ENCODE peak calls at places on chromosome 18, in five cellular contexts. N is astrocyte, Z is fibroblast of mammary gland, U is esophagus muscularis mucosa, Q is upper lobe of right lung. K is an unnamed sample.

GRCh38 chr18:60755134-60755533 is 382.6 kb upstream of the MC4R start:
- DNase-seq in Z (no peak), Q (no peak), U (no peak), N (no peak), K (no peak)

GRCh38 chr18:56217406-56217805 is 421.0 kb downstream of the TXNL1 start:
- DNase-seq in Z (peak), Q (no peak), N (no peak), U (no peak), K (no peak)

GRCh38 chr18:1050012-1050657 is 145.5 kb downstream of the ADCYAP1 start:
- DNase-seq in Q (no peak), U (no peak), N (peak), Z (peak), K (no peak)

GRCh38 chr18:42131044-42131939 is 176.3 kb downstream of the PIK3C3 start:
- DNase-seq in Z (no peak), U (no peak), Q (no peak), N (no peak), K (no peak)

GRCh38 chr18:31050635-31051034 is 8.1 kb upstream of the DSC3 start:
- DNase-seq in N (no peak), Q (no peak), U (no peak), Z (no peak), K (no peak)

GRCh38 chr18:37445368-37445767 is 120.2 kb downstream of the CELF4 start:
- DNase-seq in U (no peak), Q (no peak), Z (no peak), N (no peak), K (no peak)

GRCh38 chr18:11710578-11710977 is 21.5 kb downstream of the GNAL start:
- DNase-seq in Q (no peak), N (no peak), Z (no peak), U (no peak), K (no peak)

GRCh38 chr18:34329840-34330239 is 105.1 kb upstream of the NOL4 start:
- DNase-seq in N (no peak), U (no peak), Z (no peak), Q (no peak), K (no peak)

GRCh38 chr18:48488388-48488850 is 50.4 kb upstream of the CTIF start:
- DNase-seq in Z (peak), U (no peak), N (peak), Q (peak), K (peak)

GRCh38 chr18:13611058-13611615 is 115.2 kb downstream of the FAM210A start:
- DNase-seq in N (peak), Q (no peak), Z (peak), U (peak), K (no peak)

GRCh38 chr18:51654441-51655326 is 457.2 kb upstream of the MEX3C start:
- DNase-seq in N (no peak), Q (no peak), U (no peak), Z (no peak), K (no peak)

GRCh38 chr18:11849845-11850747 is 1.1 kb upstream of the CHMP1B start:
- DNase-seq in U (no peak), Z (peak), Q (peak), N (peak), K (peak)

GRCh38 chr18:55280515-55280914 is 307.5 kb downstream of the TCF4 start:
- DNase-seq in U (no peak), Q (no peak), Z (peak), N (no peak), K (no peak)

GRCh38 chr18:13823707-13824395 is at the start of gene MC5R:
- DNase-seq in Z (peak), Q (peak), U (no peak), N (peak), K (no peak)

GRCh38 chr18:13437034-13437433 is 218.5 kb downstream of the LDLRAD4 start:
- DNase-seq in Z (no peak), Q (no peak), N (peak), U (no peak), K (no peak)

GRCh38 chr18:75211002-75211621 is 515 bp downstream of the TSHZ1 start:
- DNase-seq in N (no peak), Z (no peak), Q (no peak), U (no peak), K (no peak)

GRCh38 chr18:3625717-3626091 is 175.7 kb downstream of the TGIF1 start:
- DNase-seq in U (no peak), N (no peak), Q (no peak), Z (no peak), K (no peak)

GRCh38 chr18:3626927-3627240 is 176.9 kb downstream of the TGIF1 start:
- DNase-seq in U (no peak), N (no peak), Q (no peak), Z (no peak), K (no peak)

GRCh38 chr18:3624818-3625716 is 175.1 kb downstream of the TGIF1 start:
- DNase-seq in U (no peak), Q (no peak), N (peak), Z (peak), K (peak)

GRCh38 chr18:3624546-3624817 is 174.5 kb downstream of the TGIF1 start:
- DNase-seq in N (no peak), U (no peak), Z (no peak), Q (no peak), K (no peak)

GRCh38 chr18:3623769-3624545 is 174.0 kb downstream of the TGIF1 start:
- DNase-seq in U (no peak), Q (peak), Z (peak), N (peak), K (peak)
- TF ChIP-seq CTCF in U (no peak), Q (no peak), Z (no peak), N (no peak), K (no peak)

GRCh38 chr18:58495634-58496033 is 133.3 kb downstream of the ALPK2 start:
- DNase-seq in Q (peak), Z (peak), N (no peak), U (no peak), K (no peak)

GRCh38 chr18:58493070-58493469 is 135.8 kb downstream of the ALPK2 start:
- DNase-seq in U (no peak), N (no peak), Z (no peak), Q (no peak), K (no peak)

GRCh38 chr18:58491773-58492752 is 136.8 kb downstream of the ALPK2 start:
- DNase-seq in N (no peak), Z (no peak), U (no peak), Q (no peak), K (no peak)

GRCh38 chr18:58495202-58495601 is 133.7 kb downstream of the ALPK2 start:
- DNase-seq in U (no peak), Q (peak), N (peak), Z (peak), K (no peak)

DNA sequence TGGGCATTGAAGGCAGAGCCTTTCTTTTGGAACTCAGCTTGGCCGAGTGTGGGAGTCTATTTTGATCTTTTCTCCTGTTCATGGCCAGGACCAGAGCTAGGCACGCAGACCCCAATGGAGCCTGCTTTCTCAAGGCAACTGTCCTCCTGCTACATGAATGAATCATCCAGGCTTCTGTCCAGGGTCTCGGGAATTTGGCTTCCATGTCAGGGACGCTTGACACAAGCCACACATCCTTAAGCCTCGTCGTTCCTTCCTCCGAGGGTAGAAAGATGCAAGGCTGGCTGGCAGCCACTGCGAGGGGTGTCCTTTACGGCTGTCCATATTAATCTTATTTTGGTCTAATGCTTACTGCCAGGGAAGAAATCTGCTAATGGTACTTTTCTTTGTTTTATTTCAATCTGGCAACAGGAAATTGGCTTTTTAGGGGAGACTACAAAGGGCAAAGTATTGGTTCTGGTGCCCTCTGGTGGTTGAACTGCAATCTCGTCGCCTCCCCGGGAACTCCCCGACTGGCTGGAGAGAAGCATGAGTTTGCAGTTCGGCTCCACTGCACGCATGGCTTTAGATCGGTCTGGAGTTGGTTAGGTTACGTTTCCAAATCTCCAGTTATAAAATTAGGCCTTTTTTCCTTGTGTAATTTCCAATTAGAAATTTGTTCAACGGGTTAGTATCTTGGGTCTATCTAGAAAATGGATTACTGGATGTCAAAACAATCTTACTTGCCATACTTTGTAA is 135.2 kb downstream of the ALPK2 start:
- DNase-seq in U (peak), Q (peak), N (peak), Z (peak), K (peak)
- TF ChIP-seq CTCF in U (peak), Q (peak), N (peak), Z (peak), K (peak)

DNA sequence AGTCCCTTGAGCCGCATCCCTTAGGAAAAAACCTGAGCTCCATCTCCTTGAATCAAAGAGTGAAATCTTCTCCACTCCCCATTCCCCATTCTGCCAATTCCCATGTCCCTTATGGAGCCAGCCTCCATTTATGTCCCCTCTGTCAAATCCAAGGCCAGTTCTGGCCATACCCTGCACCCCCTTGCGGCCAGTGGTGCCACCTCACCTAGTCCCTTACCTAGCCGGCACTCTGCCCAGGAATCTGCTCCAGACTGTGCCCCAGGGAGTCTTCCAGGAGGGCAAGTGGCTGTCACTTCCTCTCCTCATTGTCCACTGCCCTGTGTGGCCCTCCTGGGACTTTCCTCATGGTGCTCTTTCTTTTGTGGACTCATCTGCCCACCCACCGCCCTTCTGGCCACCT is 195.4 kb upstream of the RMP24 start:
- DNase-seq in Q (no peak), N (no peak), U (no peak), Z (no peak), K (no peak)
- TF ChIP-seq CTCF in Q (no peak), N (no peak), U (no peak), Z (no peak), K (no peak)

GRCh38 chr18:71001597-71001996 is 712.8 kb downstream of the SOCS6 start:
- DNase-seq in Q (no peak), Z (peak), N (no peak), U (no peak), K (no peak)

DNA sequence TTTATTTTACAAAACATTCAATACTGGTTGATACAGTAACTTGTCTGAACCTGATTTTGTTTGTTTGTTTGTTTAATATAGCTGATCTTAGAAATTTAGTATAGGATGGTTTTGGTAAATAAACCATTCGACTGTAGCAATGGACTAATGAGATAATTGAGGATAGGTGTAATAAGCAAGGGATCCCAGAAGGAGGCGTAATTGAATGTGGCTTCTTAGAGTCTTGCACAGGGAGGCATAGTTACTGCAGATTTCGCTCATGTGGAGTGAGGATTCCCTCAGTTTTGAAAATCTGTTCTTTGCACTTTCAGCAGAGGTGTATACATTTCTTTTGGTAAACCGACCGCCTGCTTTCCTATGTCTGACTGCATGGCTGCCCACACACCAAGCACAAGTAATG is 709.6 kb downstream of the SOCS6 start:
- DNase-seq in Q (no peak), Z (peak), N (no peak), U (no peak), K (no peak)
- TF ChIP-seq CTCF in Q (no peak), Z (peak), N (peak), U (no peak), K (no peak)

GRCh38 chr18:73887801-73888200 is 259.8 kb downstream of the FBXO15 start:
- DNase-seq in N (no peak), Q (no peak), U (peak), Z (no peak), K (no peak)

GRCh38 chr18:73895701-73896100 is 251.9 kb downstream of the FBXO15 start:
- DNase-seq in N (no peak), Z (no peak), Q (no peak), U (peak), K (no peak)

GRCh38 chr18:73888565-73888964 is 259.1 kb downstream of the FBXO15 start:
- DNase-seq in N (no peak), Q (no peak), U (peak), Z (no peak), K (no peak)

GRCh38 chr18:73893879-73894278 is 253.8 kb downstream of the FBXO15 start:
- DNase-seq in U (no peak), Z (peak), N (no peak), Q (no peak), K (no peak)

GRCh38 chr18:73891572-73892421 is 255.8 kb downstream of the FBXO15 start:
- DNase-seq in U (peak), Z (peak), N (no peak), Q (no peak), K (no peak)
- TF ChIP-seq CTCF in U (no peak), Z (no peak), N (no peak), Q (no peak), K (no peak)

GRCh38 chr18:53567935-53568574 is 656.4 kb downstream of the MBD2 start:
- DNase-seq in Z (peak), U (no peak), Q (no peak), N (peak), K (no peak)
- TF ChIP-seq CTCF in Z (peak), U (peak), Q (peak), N (peak), K (peak)

DNA sequence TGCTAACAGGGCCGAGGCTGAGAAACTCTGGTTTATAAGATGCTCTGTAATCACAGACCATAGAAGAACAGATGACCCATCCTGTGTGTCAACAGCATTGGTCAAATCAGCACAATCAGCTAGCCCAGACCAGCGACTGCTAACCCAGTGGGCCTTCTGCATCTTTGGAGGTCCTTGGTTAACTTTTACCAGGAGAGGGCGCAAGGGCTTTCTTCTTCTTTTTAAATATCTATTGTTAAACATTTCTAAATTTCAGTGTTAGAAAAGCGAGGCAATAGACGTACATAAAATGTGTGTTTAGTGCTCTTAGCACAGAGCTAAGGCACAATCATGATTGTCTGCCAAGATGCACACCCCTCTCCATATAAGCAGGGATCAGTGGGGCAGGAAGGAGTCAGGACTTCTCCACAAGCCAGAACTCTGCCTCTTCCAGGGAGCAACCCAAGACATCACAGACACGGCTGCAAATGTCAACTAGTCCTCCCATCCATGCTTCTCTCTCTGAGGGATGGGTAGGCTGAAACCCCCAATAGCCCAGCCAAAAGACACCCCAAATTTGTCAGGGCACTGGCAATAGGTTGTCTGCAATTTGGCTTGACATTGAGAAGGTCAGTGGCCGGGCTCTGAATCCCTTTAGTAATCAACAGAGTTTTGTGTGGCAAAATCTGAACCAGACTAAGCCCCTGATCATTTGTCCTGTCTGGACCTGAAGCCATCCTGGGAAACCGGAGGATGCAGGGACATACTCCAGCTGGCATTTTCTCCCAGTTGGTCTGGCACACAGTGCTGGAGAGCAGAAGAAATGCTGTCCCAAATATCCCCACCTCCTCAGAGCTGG is 188.2 kb downstream of the BCL2 start:
- DNase-seq in Q (no peak), N (peak), U (no peak), Z (peak), K (peak)
- TF ChIP-seq CTCF in Q (peak), N (peak), U (peak), Z (peak), K (peak)

GRCh38 chr18:76824754-76825153 is 2.4 kb downstream of the ZNF236 start:
- DNase-seq in U (no peak), Q (no peak), Z (no peak), N (no peak), K (no peak)

GRCh38 chr18:76824136-76824676 is 1.8 kb downstream of the ZNF236 start:
- DNase-seq in Q (no peak), U (no peak), N (no peak), Z (no peak), K (no peak)

GRCh38 chr18:76823166-76823539 is 796 bp downstream of the ZNF236 start:
- DNase-seq in U (no peak), Z (no peak), N (no peak), Q (peak), K (no peak)

GRCh38 chr18:76822510-76823165 is at the start of gene ZNF236:
- DNase-seq in N (peak), Q (peak), Z (peak), U (no peak), K (peak)

DNA sequence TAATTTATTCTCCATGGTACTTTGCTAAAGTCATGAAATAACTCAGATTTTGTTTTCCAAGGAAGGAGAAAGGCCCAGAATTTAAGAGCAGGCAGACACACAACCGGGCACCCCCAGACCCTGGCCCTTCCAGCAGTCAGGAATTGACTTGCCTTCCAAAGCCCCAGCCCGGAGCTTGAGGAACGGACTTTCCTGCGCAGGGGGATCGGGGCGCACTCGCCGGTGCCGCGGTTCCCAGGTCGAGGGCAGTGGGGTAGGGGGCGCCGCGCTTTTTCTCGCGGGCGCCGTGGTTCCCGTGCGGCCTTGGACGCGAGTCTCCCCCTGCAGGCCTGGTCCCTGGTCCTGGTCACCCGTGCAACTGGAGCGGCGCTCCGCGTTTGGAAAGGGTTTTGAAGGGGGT is 1.2 kb downstream of the ZNF236 start:
- DNase-seq in N (peak), Q (peak), U (no peak), Z (peak), K (no peak)
- TF ChIP-seq CTCF in N (no peak), Q (no peak), U (peak), Z (peak), K (peak)

DNA sequence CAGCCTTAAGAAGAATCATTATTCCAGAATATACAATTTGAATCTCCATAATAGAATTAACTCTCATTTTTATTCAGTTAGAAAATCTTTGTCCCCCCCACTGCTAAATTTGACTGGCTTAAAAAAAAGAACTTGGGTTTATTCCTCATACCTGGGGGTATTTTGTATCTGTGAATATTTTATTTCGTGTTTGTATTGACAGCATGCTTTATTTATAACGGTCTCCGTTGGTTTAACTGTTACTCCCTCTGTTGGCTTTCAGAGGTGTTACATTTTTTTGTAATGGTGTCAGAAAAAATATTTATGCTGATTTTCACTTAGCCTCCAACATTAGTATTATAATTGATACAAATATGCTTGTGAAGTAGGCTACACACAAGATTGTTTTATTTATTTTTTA is 109.1 kb downstream of the HAUS1 start:
- DNase-seq in Z (peak), U (no peak), N (no peak), Q (no peak), K (no peak)
- TF ChIP-seq CTCF in Z (peak), U (peak), N (peak), Q (peak), K (peak)

GRCh38 chr18:76428396-76429261 is 66.4 kb downstream of the ZNF516 start:
- DNase-seq in U (no peak), Z (peak), Q (peak), N (no peak), K (no peak)

GRCh38 chr18:76429262-76430126 is 65.5 kb downstream of the ZNF516 start:
- DNase-seq in Q (peak), U (no peak), N (peak), Z (peak), K (no peak)

GRCh38 chr18:76425299-76426101 is 69.5 kb downstream of the ZNF516 start:
- DNase-seq in Q (no peak), U (no peak), N (peak), Z (peak), K (no peak)

GRCh38 chr18:76430636-76431035 is 64.4 kb downstream of the ZNF516 start:
- DNase-seq in Q (no peak), U (no peak), Z (peak), N (peak), K (no peak)

GRCh38 chr18:76426738-76427305 is 68.2 kb downstream of the ZNF516 start:
- DNase-seq in N (no peak), Z (peak), U (no peak), Q (peak), K (no peak)
- TF ChIP-seq CTCF in N (peak), Z (peak), U (peak), Q (peak), K (peak)

K was measured in AG09319.